ENCODE peak calls at places on chromosomes 16 and 17, in nine cellular contexts. X is MM.1S; L is fibroblast of pulmonary artery; R is SW 1271; O is stimulated activated CD8-positive, alpha-beta memory T cell treated with anti-CD3 and anti-CD28 coated beads, Interleukin-4, amount 100 ng/mL, for 1 hour; Q is NCI-H226; N is NCI-H2107; G is NCI-H774; J is H9. P is an unnamed sample.

GRCh38 chr16:87496101-87496801 is 3.4 kb upstream of the ZCCHC14 start:
- DNase-seq in X (no peak), L (no peak), R (no peak), O (no peak), Q (no peak), N (no peak), G (no peak), J (no peak), P (no peak)

GRCh38 chr17:181213-182163 is at the start of gene DOC2B:
- DNase-seq in X (no peak), L (peak), R (no peak), O (no peak), Q (peak), N (no peak), G (peak), J (peak), P (no peak)

GRCh38 chr16:52271088-52271487 is 275.9 kb downstream of the TOX3 start:
- DNase-seq in X (no peak), L (no peak), R (no peak), O (no peak), Q (no peak), N (no peak), G (no peak), J (no peak), P (no peak)

GRCh38 chr16:711548-712320 is 3.2 kb upstream of the METRN start:
- DNase-seq in X (peak), L (peak), R (no peak), O (peak), Q (peak), N (peak), G (no peak), J (peak), P (peak)

GRCh38 chr17:8421571-8421970 is 14.1 kb upstream of the NDEL1 start:
- DNase-seq in X (peak), L (no peak), R (no peak), O (no peak), Q (no peak), N (no peak), G (no peak), J (no peak), P (no peak)

GRCh38 chr17:74272731-74273201 is 1.3 kb upstream of the DNAI2 start:
- DNase-seq in X (no peak), L (peak), R (no peak), O (no peak), Q (no peak), N (no peak), G (no peak), J (no peak), P (peak)

GRCh38 chr17:80747469-80747868 is 202.8 kb downstream of the RPTOR start:
- DNase-seq in X (no peak), L (no peak), R (no peak), O (no peak), Q (no peak), N (no peak), G (no peak), J (no peak), P (no peak)

GRCh38 chr17:382644-383533 is 30.3 kb upstream of the RPH3AL start:
- DNase-seq in X (no peak), L (peak), R (no peak), O (no peak), Q (no peak), N (no peak), G (no peak), J (peak), P (peak)

GRCh38 chr17:35906559-35907265 is 23.9 kb downstream of the RDM1 start:
- DNase-seq in X (peak), L (peak), R (no peak), O (no peak), Q (no peak), N (no peak), G (no peak), J (no peak), P (no peak)

GRCh38 chr16:56861756-56862155 is 3.3 kb upstream of the SLC12A3 start:
- DNase-seq in X (no peak), L (no peak), R (no peak), O (no peak), Q (no peak), N (no peak), G (no peak), J (no peak), P (no peak)

GRCh38 chr16:28161626-28162025 is 50.1 kb downstream of the XPO6 start:
- DNase-seq in X (no peak), L (peak), R (no peak), O (no peak), Q (no peak), N (no peak), G (no peak), J (no peak), P (no peak)

GRCh38 chr16:12758031-12758669 is 45.5 kb downstream of the CPPED1 start:
- DNase-seq in X (no peak), L (peak), R (no peak), O (no peak), Q (peak), N (no peak), G (no peak), J (no peak), P (peak)

GRCh38 chr17:59846391-59847165 is 46.2 kb downstream of the TUBD1 start:
- DNase-seq in X (peak), L (peak), R (no peak), O (no peak), Q (peak), N (no peak), G (peak), J (peak), P (peak)

GRCh38 chr17:14428640-14429029 is 127.8 kb downstream of the HS3ST3B1 start:
- DNase-seq in X (peak), L (no peak), R (no peak), O (no peak), Q (no peak), N (no peak), G (no peak), J (no peak), P (no peak)

GRCh38 chr16:87324411-87325275 is 7.5 kb upstream of the C16orf95 start:
- DNase-seq in X (no peak), L (peak), R (no peak), O (peak), Q (no peak), N (no peak), G (no peak), J (peak), P (peak)

GRCh38 chr17:2621241-2621640 is 27.8 kb downstream of the PAFAH1B1 start:
- DNase-seq in X (no peak), L (no peak), R (no peak), O (no peak), Q (no peak), N (no peak), G (no peak), J (no peak), P (no peak)

GRCh38 chr16:86960266-86960665 is 356.9 kb downstream of the C16orf95 start:
- DNase-seq in X (no peak), L (no peak), R (no peak), O (no peak), Q (no peak), N (no peak), G (no peak), J (no peak), P (no peak)

GRCh38 chr16:4653981-4654380 is 29.4 kb downstream of the MGRN1 start:
- DNase-seq in X (no peak), L (peak), R (no peak), O (no peak), Q (no peak), N (no peak), G (no peak), J (no peak), P (no peak)

GRCh38 chr17:49434821-49435581 is 20.3 kb upstream of the PHB1 start:
- DNase-seq in X (peak), L (peak), R (peak), O (no peak), Q (no peak), N (no peak), G (no peak), J (peak), P (peak)

GRCh38 chr17:61635913-61636432 is 45.0 kb upstream of the NACA2 start:
- DNase-seq in X (peak), L (peak), R (no peak), O (peak), Q (peak), N (peak), G (peak), J (peak), P (peak)

GRCh38 chr17:38868968-38869646 is 751 bp upstream of the LASP1 start:
- DNase-seq in X (peak), L (peak), R (peak), O (peak), Q (peak), N (peak), G (peak), J (peak), P (peak)

GRCh38 chr17:1344521-1344920 is 55.5 kb downstream of the YWHAE start:
- DNase-seq in X (no peak), L (no peak), R (no peak), O (no peak), Q (no peak), N (no peak), G (no peak), J (no peak), P (no peak)

GRCh38 chr17:40023590-40024292 is 8.5 kb downstream of the CSF3 start:
- DNase-seq in X (no peak), L (peak), R (no peak), O (no peak), Q (no peak), N (no peak), G (no peak), J (no peak), P (no peak)

GRCh38 chr17:64534187-64534586 is 27.4 kb downstream of the CEP95 start:
- DNase-seq in X (no peak), L (no peak), R (no peak), O (no peak), Q (no peak), N (no peak), G (no peak), J (no peak), P (no peak)

GRCh38 chr16:996672-997071 is 15.1 kb downstream of the SOX8 start:
- DNase-seq in X (no peak), L (no peak), R (no peak), O (no peak), Q (no peak), N (no peak), G (no peak), J (no peak), P (no peak)

GRCh38 chr17:17942846-17943245 is 29.4 kb downstream of the TOM1L2 start:
- DNase-seq in X (no peak), L (peak), R (no peak), O (no peak), Q (peak), N (no peak), G (no peak), J (no peak), P (no peak)

GRCh38 chr16:28237754-28238357 is 26.1 kb upstream of the XPO6 start:
- DNase-seq in X (peak), L (no peak), R (no peak), O (no peak), Q (no peak), N (no peak), G (no peak), J (no peak), P (no peak)

GRCh38 chr17:64051153-64051552 is 30.7 kb upstream of the ICAM2 start:
- DNase-seq in X (no peak), L (no peak), R (no peak), O (no peak), Q (no peak), N (no peak), G (no peak), J (no peak), P (no peak)

GRCh38 chr16:46763147-46763546 is 15.0 kb upstream of the MYLK3 start:
- DNase-seq in X (no peak), L (peak), R (no peak), O (no peak), Q (no peak), N (peak), G (peak), J (no peak), P (peak)

GRCh38 chr17:67526700-67527099 is 149.6 kb downstream of the PITPNC1 start:
- DNase-seq in X (no peak), L (no peak), R (no peak), O (no peak), Q (no peak), N (no peak), G (no peak), J (peak), P (no peak)